ENCODE peak calls at places on chromosomes 13 and 19, in seven cellular contexts. One of them, this sample, is unnamed.
A peak's percentile ranks its signal among the peaks of the same experiment; 100 is the strongest.

GRCh38 chr13:64453831-64454230 is 2776.3 kb downstream of the PCDH9 start:
- DNase-seq in ecto neural progenitor cell: peak; percentile 52
- DNase-seq in mucosa of descending colon: no peak
- DNase-seq in GM10248: no peak
- DNase-seq in substantia nigra: no peak
- DNase-seq in effector memory CD4-positive, alpha-beta T cell: no peak
- DNase-seq in psoas muscle: peak; percentile 19
- DNase-seq in this sample: no peak

GRCh38 chr13:102405499-102406079 is 3.7 kb upstream of the FGF14 start:
- DNase-seq in ecto neural progenitor cell: no peak
- DNase-seq in mucosa of descending colon: no peak
- DNase-seq in GM10248: no peak
- DNase-seq in substantia nigra: no peak
- DNase-seq in effector memory CD4-positive, alpha-beta T cell: no peak
- DNase-seq in psoas muscle: no peak
- DNase-seq in this sample: no peak

GRCh38 chr13:107233541-107233940 is 665.6 kb upstream of the ARGLU1 start:
- DNase-seq in ecto neural progenitor cell: no peak
- DNase-seq in mucosa of descending colon: no peak
- DNase-seq in GM10248: no peak
- DNase-seq in substantia nigra: no peak
- DNase-seq in effector memory CD4-positive, alpha-beta T cell: no peak
- DNase-seq in psoas muscle: no peak
- DNase-seq in this sample: no peak

GRCh38 chr13:78881746-78882145 is 222.8 kb upstream of the OBI1 start:
- DNase-seq in ecto neural progenitor cell: no peak
- DNase-seq in mucosa of descending colon: no peak
- DNase-seq in GM10248: no peak
- DNase-seq in substantia nigra: no peak
- DNase-seq in effector memory CD4-positive, alpha-beta T cell: no peak
- DNase-seq in psoas muscle: no peak
- DNase-seq in this sample: no peak

GRCh38 chr13:40064723-40065122 is 409.3 kb downstream of the COG6 start:
- DNase-seq in ecto neural progenitor cell: no peak
- DNase-seq in mucosa of descending colon: no peak
- DNase-seq in GM10248: no peak
- DNase-seq in substantia nigra: no peak
- DNase-seq in effector memory CD4-positive, alpha-beta T cell: no peak
- DNase-seq in psoas muscle: no peak
- DNase-seq in this sample: no peak

GRCh38 chr19:4415352-4415751 is 12.9 kb downstream of the CHAF1A start:
- DNase-seq in ecto neural progenitor cell: peak; percentile 70
- DNase-seq in mucosa of descending colon: no peak
- DNase-seq in GM10248: no peak
- DNase-seq in substantia nigra: no peak
- DNase-seq in effector memory CD4-positive, alpha-beta T cell: no peak
- DNase-seq in psoas muscle: no peak
- DNase-seq in this sample: no peak

GRCh38 chr19:56476671-56477428 is at the start of gene ZNF667:
- DNase-seq in ecto neural progenitor cell: no peak
- DNase-seq in mucosa of descending colon: peak; percentile 22
- DNase-seq in GM10248: no peak
- DNase-seq in substantia nigra: peak; percentile 41
- DNase-seq in effector memory CD4-positive, alpha-beta T cell: no peak
- DNase-seq in psoas muscle: no peak
- DNase-seq in this sample: no peak

GRCh38 chr13:102203718-102204117 is 198.1 kb downstream of the FGF14 start:
- DNase-seq in ecto neural progenitor cell: no peak
- DNase-seq in mucosa of descending colon: no peak
- DNase-seq in GM10248: no peak
- DNase-seq in substantia nigra: no peak
- DNase-seq in effector memory CD4-positive, alpha-beta T cell: no peak
- DNase-seq in psoas muscle: no peak
- DNase-seq in this sample: no peak

GRCh38 chr19:13996928-13997636 is 9.0 kb downstream of the RFX1 start:
- DNase-seq in ecto neural progenitor cell: no peak
- DNase-seq in mucosa of descending colon: no peak
- DNase-seq in GM10248: no peak
- DNase-seq in substantia nigra: no peak
- DNase-seq in effector memory CD4-positive, alpha-beta T cell: no peak
- DNase-seq in psoas muscle: no peak
- DNase-seq in this sample: no peak

GRCh38 chr13:110874508-110874960 is 40.3 kb downstream of the ANKRD10 start:
- DNase-seq in ecto neural progenitor cell: peak; percentile 89
- DNase-seq in mucosa of descending colon: peak; percentile 92
- DNase-seq in GM10248: peak; percentile 80
- DNase-seq in substantia nigra: peak; percentile 51
- DNase-seq in effector memory CD4-positive, alpha-beta T cell: no peak
- DNase-seq in psoas muscle: peak; percentile 91
- DNase-seq in this sample: peak; percentile 93

GRCh38 chr19:4229179-4229931 is at the start of gene EBI3:
- DNase-seq in ecto neural progenitor cell: no peak
- DNase-seq in mucosa of descending colon: no peak
- DNase-seq in GM10248: peak; percentile 89
- DNase-seq in substantia nigra: no peak
- DNase-seq in effector memory CD4-positive, alpha-beta T cell: no peak
- DNase-seq in psoas muscle: no peak
- DNase-seq in this sample: no peak

GRCh38 chr19:43560687-43561086 is 14.6 kb downstream of the XRCC1 start:
- DNase-seq in ecto neural progenitor cell: no peak
- DNase-seq in mucosa of descending colon: no peak
- DNase-seq in GM10248: no peak
- DNase-seq in substantia nigra: no peak
- DNase-seq in effector memory CD4-positive, alpha-beta T cell: no peak
- DNase-seq in psoas muscle: no peak
- DNase-seq in this sample: no peak

GRCh38 chr13:46647514-46648065 is 94.6 kb downstream of the LRCH1 start:
- DNase-seq in ecto neural progenitor cell: no peak
- DNase-seq in mucosa of descending colon: no peak
- DNase-seq in GM10248: no peak
- DNase-seq in substantia nigra: no peak
- DNase-seq in effector memory CD4-positive, alpha-beta T cell: no peak
- DNase-seq in psoas muscle: no peak
- DNase-seq in this sample: peak; percentile 22

This sample was measured in sigmoid colon.